ENCODE peak calls at places on chromosomes 5 and 9, in six cellular contexts. N is activated T-helper 9 cell treated with anti-CD3 and anti-CD28 coated beads, Interleukin-2, amount 50 U/mL, for 16 hours; K is cerebellum; E is activated naive CD4-positive, alpha-beta T cell treated with anti-CD3 and anti-CD28 coated beads, Interleukin-2, amount 10 ng/mL, durations not matched to agents 7 days and 5 days; O is T-helper 9 cell; A is hypothalamus. B is an unnamed sample.
A peak's percentile ranks its signal among the peaks of the same experiment; 100 is the strongest.

GRCh38 chr9:110104201-110104845 is 103.6 kb downstream of the C9orf152 start:
- DNase-seq in N (no peak), K (no peak), E (no peak), O (no peak), A (no peak), B (no peak)

GRCh38 chr5:176787676-176788075 is 22.7 kb upstream of the UNC5A start:
- DNase-seq in N (no peak), K (no peak), E (no peak), O (no peak), A (no peak), B (no peak)

GRCh38 chr5:33364406-33364805 is 76.4 kb upstream of the TARS1 start:
- DNase-seq in N (no peak), K (no peak), E (no peak), O (no peak), A (no peak), B (no peak)

GRCh38 chr9:88196456-88196855 is 58.2 kb upstream of the SPATA31C2 start:
- DNase-seq in N (no peak), K (no peak), E (no peak), O (no peak), A (no peak), B (no peak)

GRCh38 chr5:160421625-160422258 is at the start of gene PTTG1:
- DNase-seq in N (peak; percentile 88), K (peak; percentile 90), E (peak; percentile 95), O (peak; percentile 86), A (peak; percentile 83), B (peak; percentile 89)

GRCh38 chr9:88835772-88836171 is 155.5 kb upstream of the S1PR3 start:
- DNase-seq in N (no peak), K (no peak), E (no peak), O (no peak), A (no peak), B (no peak)

GRCh38 chr5:9429691-9430215 is 116.1 kb downstream of the SEMA5A start:
- DNase-seq in N (no peak), K (no peak), E (no peak), O (no peak), A (peak; percentile 22), B (no peak)

GRCh38 chr5:3309538-3309937 is 286.1 kb upstream of the IRX1 start:
- DNase-seq in N (no peak), K (no peak), E (no peak), O (no peak), A (no peak), B (no peak)

B was measured in NCI-H446.